ENCODE peak calls at places on chromosomes 12 and 14, in five cellular contexts. K, U, R, Y and J are unnamed samples. For H3K4me1, the result is how much of the 10 kb centered on the place peaks cover.

GRCh38 chr12:6771091-6771495 is 1.2 kb upstream of the LAG3 start:
- DNase-seq in U (no peak), K (no peak), Y (no peak), R (peak), J (no peak)

GRCh38 chr14:65751510-65751909 is 339.0 kb downstream of the FUT8 start:
- DNase-seq in Y (no peak), U (no peak), K (no peak), R (no peak), J (no peak)

GRCh38 chr14:103204852-103205540 is 81.7 kb downstream of the TNFAIP2 start:
- DNase-seq in Y (no peak), R (no peak), K (no peak), U (peak), J (no peak)

GRCh38 chr12:112891093-112892024 is 15.4 kb upstream of the OAS1 start:
- DNase-seq in Y (peak), R (no peak), U (no peak), K (no peak), J (no peak)

GRCh38 chr14:90355540-90356518 is 24.1 kb upstream of the NRDE2 start:
- DNase-seq in U (no peak), Y (no peak), K (no peak), R (no peak), J (no peak)

GRCh38 chr14:82362452-82362851 is 828.8 kb upstream of the SEL1L start:
- DNase-seq in K (no peak), U (no peak), Y (no peak), R (no peak), J (peak)

GRCh38 chr12:45669093-45669492 is 60.4 kb upstream of the ARID2 start:
- DNase-seq in Y (no peak), K (no peak), R (no peak), U (no peak), J (no peak)

GRCh38 chr12:48816148-48816854 is 2.0 kb upstream of the CACNB3 start:
- DNase-seq in K (no peak), Y (no peak), U (no peak), R (no peak), J (no peak)

GRCh38 chr12:71144682-71145081 is 13.1 kb downstream of the TSPAN8 start:
- DNase-seq in U (no peak), K (no peak), R (no peak), Y (no peak), J (no peak)

GRCh38 chr14:90924618-90925345 is 108.6 kb upstream of the TTC7B start:
- DNase-seq in U (no peak), K (no peak), R (no peak), Y (no peak), J (no peak)

GRCh38 chr14:60153996-60154395 is 11.2 kb downstream of the DHRS7 start:
- DNase-seq in K (no peak), U (no peak), Y (no peak), R (no peak), J (no peak)

GRCh38 chr14:97977711-97978261 is 1180.6 kb downstream of the VRK1 start:
- DNase-seq in U (no peak), Y (peak), K (peak), R (peak), J (peak)

GRCh38 chr14:53409289-53409688 is 256.2 kb upstream of the DDHD1 start:
- DNase-seq in K (no peak), R (no peak), U (no peak), Y (no peak), J (no peak)

GRCh38 chr12:77089701-77090220 is 24.4 kb upstream of the E2F7 start:
- DNase-seq in U (no peak), Y (no peak), R (no peak), K (no peak), J (no peak)

GRCh38 chr12:69154585-69155363 is 84.6 kb upstream of the CPSF6 start:
- DNase-seq in U (peak), Y (peak), K (peak), R (peak), J (peak)

GRCh38 chr14:55102141-55102547 is 26.9 kb upstream of the LGALS3 start:
- DNase-seq in U (no peak), R (peak), Y (peak), K (peak), J (peak)

GRCh38 chr12:4245446-4245845 is 28.1 kb upstream of the CCND2 start:
- DNase-seq in K (no peak), R (no peak), Y (no peak), U (no peak), J (no peak)

GRCh38 chr12:1993871-1994371 is 10.3 kb downstream of the DCP1B start:
- DNase-seq in R (no peak), U (no peak), K (no peak), Y (no peak), J (no peak)

GRCh38 chr14:25132734-25133422 is 82.9 kb upstream of the STXBP6 start:
- DNase-seq in R (peak), Y (peak), U (no peak), K (peak), J (peak)

GRCh38 chr14:52485350-52485960 is 66.8 kb downstream of the TXNDC16 start:
- DNase-seq in Y (no peak), U (no peak), R (no peak), K (no peak), J (no peak)

GRCh38 chr14:61258985-61259384 is 22.2 kb downstream of the TMEM30B start:
- DNase-seq in R (no peak), U (no peak), Y (no peak), K (no peak), J (no peak)

GRCh38 chr14:78644824-78645559 is 474.8 kb downstream of the NRXN3 start:
- DNase-seq in K (no peak), U (no peak), Y (no peak), R (no peak), J (no peak)

GRCh38 chr14:99725774-99726537 is 41.9 kb downstream of the CYP46A1 start:
- DNase-seq in U (no peak), K (no peak), Y (peak), R (no peak), J (no peak)

GRCh38 chr14:69346710-69347109 is 51.4 kb downstream of the ERH start:
- DNase-seq in U (no peak), Y (no peak), R (no peak), K (no peak), J (no peak)

GRCh38 chr12:89451876-89452275 is 72.7 kb downstream of the GALNT4 start:
- DNase-seq in K (peak), Y (peak), U (no peak), R (peak), J (no peak)

GRCh38 chr14:68143341-68143807 is 323.8 kb downstream of the RAD51B start:
- DNase-seq in R (peak), U (no peak), K (peak), Y (peak), J (peak)

GRCh38 chr14:52032196-52032865 is 36.5 kb downstream of the NID2 start:
- DNase-seq in U (no peak), K (no peak), R (no peak), Y (no peak), J (no peak)

GRCh38 chr12:26614217-26614616 is 218.8 kb downstream of the ITPR2 start:
- DNase-seq in K (no peak), R (no peak), U (peak), Y (no peak), J (no peak)

GRCh38 chr14:95328876-95329503 is 9.3 kb upstream of the CLMN start:
- DNase-seq in U (no peak), Y (no peak), R (no peak), K (no peak), J (no peak)

GRCh38 chr12:120902846-120903381 is 1.2 kb downstream of the SPPL3 start:
- DNase-seq in R (no peak), Y (no peak), U (no peak), K (no peak), J (no peak)

GRCh38 chr12:110705309-110705708 is 16.4 kb upstream of the HVCN1 start:
- DNase-seq in K (no peak), R (no peak), Y (no peak), U (no peak), J (no peak)
- TF ChIP-seq CTCF in K (no peak), R (no peak), Y (no peak), U (no peak), J (no peak)

GRCh38 chr12:13597166-13597565 is 384.2 kb downstream of the GRIN2B start:
- DNase-seq in U (no peak), K (no peak), R (no peak), Y (no peak), J (no peak)
- H3K4me3 ChIP-seq in U (no peak), K (no peak), R (no peak), Y (no peak), J (no peak)

GRCh38 chr12:50573271-50573670 is 68.5 kb downstream of the DIP2B start:
- DNase-seq in U (no peak), R (no peak), Y (no peak), K (no peak), J (no peak)
- H3K4me1 ChIP-seq in U (under half), R (under half), Y (half or more), K (half or more), J (half or more)

GRCh38 chr14:47269788-47270492 is 405.5 kb downstream of the MDGA2 start:
- DNase-seq in K (no peak), R (no peak), U (no peak), Y (no peak), J (no peak)

GRCh38 chr14:47262801-47263200 is 412.6 kb downstream of the MDGA2 start:
- DNase-seq in Y (no peak), U (no peak), K (no peak), R (no peak), J (no peak)

GRCh38 chr14:47259796-47260195 is 415.6 kb downstream of the MDGA2 start:
- DNase-seq in K (no peak), R (no peak), U (no peak), Y (no peak), J (no peak)

GRCh38 chr14:47270715-47271114 is 404.7 kb downstream of the MDGA2 start:
- DNase-seq in U (no peak), Y (no peak), K (no peak), R (no peak), J (no peak)

DNA sequence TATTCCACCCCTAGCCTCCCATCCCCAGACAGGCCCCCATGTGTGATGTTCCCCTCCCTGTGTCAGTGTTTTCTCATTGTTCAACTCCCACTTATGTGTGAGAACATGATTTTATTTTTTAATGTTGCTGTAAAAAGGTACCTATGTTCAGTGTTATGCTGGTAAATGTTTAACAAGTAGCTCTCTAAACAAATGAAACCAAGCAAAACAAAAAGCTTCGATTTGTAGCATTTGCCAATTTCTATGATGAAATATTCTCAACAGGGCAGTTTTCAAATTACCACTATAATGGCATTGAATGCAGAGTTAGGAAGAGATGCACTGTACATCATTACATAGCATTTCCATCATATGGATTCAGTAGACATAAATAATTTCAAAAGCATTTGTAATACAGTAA is 410.6 kb downstream of the MDGA2 start:
- DNase-seq in K (no peak), R (no peak), U (no peak), Y (no peak), J (no peak)
- TF ChIP-seq CTCF in K (no peak), R (no peak), U (no peak), Y (no peak), J (no peak)

GRCh38 chr12:24562761-24563392 is 386.0 kb downstream of the BCAT1 start:
- DNase-seq in K (peak), U (no peak), Y (no peak), R (peak), J (no peak)
- H3K4me3 ChIP-seq in K (peak), U (no peak), Y (peak), R (peak), J (peak)

GRCh38 chr12:47028186-47028585 is 51.2 kb upstream of the PCED1B start:
- DNase-seq in Y (no peak), R (no peak), U (no peak), K (no peak), J (no peak)
- H3K4me1 ChIP-seq in Y (under half), R (under half), U (under half), K (under half), J (under half)

GRCh38 chr12:583251-583869 is 79.9 kb downstream of the NINJ2 start:
- DNase-seq in Y (no peak), U (no peak), R (peak), K (peak), J (peak)
- TF ChIP-seq CTCF in Y (no peak), U (no peak), R (no peak), K (no peak), J (no peak)

GRCh38 chr14:63204407-63205280 is at the start of gene RHOJ:
- DNase-seq in K (peak), R (peak), U (no peak), Y (no peak), J (no peak)
- H3K4me3 ChIP-seq in K (peak), R (peak), U (no peak), Y (peak), J (peak)

DNA sequence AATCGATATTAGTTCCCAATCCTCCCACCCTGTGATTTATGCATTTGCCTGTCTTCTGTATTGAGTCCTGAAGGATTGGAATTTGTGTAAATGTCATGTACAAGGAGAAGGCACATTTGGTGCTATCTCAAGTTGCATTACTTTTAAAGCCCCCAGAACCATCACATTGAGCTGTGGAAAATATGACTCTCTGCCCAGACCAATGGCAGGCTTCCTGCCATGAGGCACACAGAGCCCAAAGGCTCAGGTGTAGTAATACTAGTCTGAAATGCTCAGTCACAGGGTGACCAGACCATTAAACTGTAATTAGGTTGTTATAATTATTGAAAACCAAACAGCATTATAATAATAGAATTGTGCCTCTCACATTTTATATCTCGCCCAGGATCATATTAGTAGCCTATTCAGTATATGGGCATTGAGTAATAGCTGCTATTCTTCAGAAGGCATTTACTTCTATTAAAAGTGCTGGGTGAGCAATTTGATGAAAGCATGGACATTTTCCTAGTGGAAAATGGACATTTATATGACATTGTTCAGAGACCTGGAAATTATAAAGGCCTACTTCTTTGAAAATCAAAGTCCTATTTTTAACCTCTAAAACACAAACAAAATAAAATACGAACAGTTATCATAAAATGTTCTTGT is 14.1 kb downstream of the EMP1 start:
- DNase-seq in R (no peak), U (no peak), K (no peak), Y (no peak), J (no peak)
- H3K4me1 ChIP-seq in R (under half), U (under half), K (under half), Y (half or more), J (under half)

DNA sequence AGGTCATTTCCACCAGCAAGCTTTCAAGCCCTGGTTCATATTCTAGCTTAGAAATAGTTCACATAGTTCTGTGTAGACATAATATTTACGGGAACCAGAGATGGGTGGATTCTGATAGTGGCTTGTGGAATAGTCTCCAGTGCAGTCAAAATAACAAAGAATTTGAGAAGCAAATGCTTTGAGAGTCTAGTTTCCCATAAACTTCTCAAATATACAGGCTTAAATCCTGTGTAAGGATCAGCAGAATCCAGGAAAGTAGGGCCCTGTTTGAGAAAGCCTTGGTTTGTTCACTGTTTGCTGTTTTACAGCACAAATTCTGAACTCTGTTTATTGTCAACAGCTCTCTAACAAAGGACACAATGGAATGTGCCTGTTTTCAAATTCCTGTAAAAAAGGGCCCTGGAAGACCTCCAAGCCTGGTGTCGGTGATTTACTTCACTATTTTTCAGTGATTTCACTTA is 11.5 kb upstream of the FOS start:
- DNase-seq in R (no peak), U (no peak), Y (no peak), K (no peak), J (no peak)
- TF ChIP-seq CTCF in R (no peak), U (no peak), Y (no peak), K (no peak), J (no peak)